ENCODE peak calls at places on chromosome 21, in four cellular contexts. E is sigmoid colon, P is brain microvascular endothelial cell, S is testis. O is an unnamed sample.

GRCh38 chr21:7952648-7953047 is 2568.7 kb upstream of the TPTE start:
- DNase-seq in E (no peak), S (no peak), P (no peak), O (no peak)

GRCh38 chr21:19246018-19246417 is 842.4 kb upstream of the TMPRSS15 start:
- DNase-seq in P (no peak), S (no peak), E (no peak), O (no peak)

GRCh38 chr21:44989538-44989888 is 49.7 kb downstream of the SLX9 start:
- DNase-seq in S (no peak), E (peak), P (no peak), O (no peak)

GRCh38 chr21:44874240-44874496 is 678 bp upstream of the PTTG1IP start:
- DNase-seq in S (no peak), P (no peak), E (no peak), O (no peak)

GRCh38 chr21:25273945-25274344 is 333.3 kb downstream of the MRPL39 start:
- DNase-seq in S (no peak), E (no peak), P (no peak), O (no peak)

GRCh38 chr21:24259241-24259640 is 1348.0 kb downstream of the MRPL39 start:
- DNase-seq in P (no peak), S (no peak), E (no peak), O (no peak)

GRCh38 chr21:45460011-45460565 is 55.1 kb downstream of the COL18A1 start:
- DNase-seq in E (peak), S (no peak), P (no peak), O (no peak)

GRCh38 chr21:24514081-24514733 is 1093.1 kb downstream of the MRPL39 start:
- DNase-seq in E (no peak), P (no peak), S (no peak), O (no peak)

GRCh38 chr21:45799765-45800338 is 156.3 kb downstream of the PCBP3 start:
- DNase-seq in E (no peak), S (no peak), P (no peak), O (no peak)

GRCh38 chr21:31108969-31109368 is 70.7 kb upstream of the KRTAP19-8 start:
- DNase-seq in S (no peak), E (no peak), P (no peak), O (no peak)

GRCh38 chr21:32886339-32886738 is 114.8 kb upstream of the PAXBP1 start:
- DNase-seq in S (no peak), P (no peak), E (no peak), O (no peak)

GRCh38 chr21:31647650-31648049 is 11.8 kb upstream of the SOD1 start:
- DNase-seq in P (no peak), S (no peak), E (no peak), O (no peak)

GRCh38 chr21:29104239-29104708 is 26.2 kb upstream of the MAP3K7CL start:
- DNase-seq in P (no peak), E (no peak), S (no peak), O (no peak)

GRCh38 chr21:26070822-26071425 is 99.6 kb downstream of the APP start:
- DNase-seq in P (peak), E (peak), S (peak), O (peak)

GRCh38 chr21:40667964-40668363 is 179.0 kb downstream of the DSCAM start:
- DNase-seq in E (no peak), P (no peak), S (no peak), O (no peak)

GRCh38 chr21:44740721-44741120 is 29.3 kb upstream of the TSPEAR start:
- DNase-seq in P (no peak), E (no peak), S (no peak), O (no peak)

GRCh38 chr21:31570824-31571425 is 88.6 kb upstream of the SOD1 start:
- DNase-seq in S (no peak), P (no peak), E (no peak), O (no peak)

GRCh38 chr21:28961927-28962326 is 30.8 kb downstream of the LTN1 start:
- DNase-seq in S (no peak), E (no peak), P (no peak), O (no peak)

GRCh38 chr21:25910809-25911208 is 176.0 kb downstream of the GABPA start:
- DNase-seq in S (no peak), P (no peak), E (no peak), O (no peak)

GRCh38 chr21:34073032-34073748 is at the start of the genes MRPS6 and SLC5A3:
- DNase-seq in P (peak), S (peak), E (peak), O (peak)

GRCh38 chr21:46125846-46126301 is 28.0 kb downstream of the COL6A2 start:
- DNase-seq in S (peak), P (no peak), E (peak), O (no peak)

GRCh38 chr21:33899199-33899598 is 16.4 kb downstream of the ATP5PO start:
- DNase-seq in P (no peak), E (peak), S (no peak), O (no peak)

GRCh38 chr21:38267136-38267535 is 10.3 kb downstream of the KCNJ15 start:
- DNase-seq in S (no peak), E (no peak), P (no peak), O (no peak)

GRCh38 chr21:29386803-29387202 is 88.1 kb downstream of the BACH1 start:
- DNase-seq in P (no peak), S (no peak), E (no peak), O (no peak)

GRCh38 chr21:20856926-20857325 is 141.3 kb upstream of the NCAM2 start:
- DNase-seq in P (no peak), E (no peak), S (no peak), O (no peak)

GRCh38 chr21:15775981-15776380 is 46.2 kb downstream of the USP25 start:
- DNase-seq in S (no peak), P (peak), E (no peak), O (no peak)

GRCh38 chr21:34200288-34200905 is 127.0 kb downstream of the MRPS6 start:
- DNase-seq in S (no peak), P (no peak), E (no peak), O (no peak)

GRCh38 chr21:33168886-33169285 is 60.9 kb upstream of the IFNAR2 start:
- DNase-seq in S (no peak), P (no peak), E (no peak), O (no peak)

DNA sequence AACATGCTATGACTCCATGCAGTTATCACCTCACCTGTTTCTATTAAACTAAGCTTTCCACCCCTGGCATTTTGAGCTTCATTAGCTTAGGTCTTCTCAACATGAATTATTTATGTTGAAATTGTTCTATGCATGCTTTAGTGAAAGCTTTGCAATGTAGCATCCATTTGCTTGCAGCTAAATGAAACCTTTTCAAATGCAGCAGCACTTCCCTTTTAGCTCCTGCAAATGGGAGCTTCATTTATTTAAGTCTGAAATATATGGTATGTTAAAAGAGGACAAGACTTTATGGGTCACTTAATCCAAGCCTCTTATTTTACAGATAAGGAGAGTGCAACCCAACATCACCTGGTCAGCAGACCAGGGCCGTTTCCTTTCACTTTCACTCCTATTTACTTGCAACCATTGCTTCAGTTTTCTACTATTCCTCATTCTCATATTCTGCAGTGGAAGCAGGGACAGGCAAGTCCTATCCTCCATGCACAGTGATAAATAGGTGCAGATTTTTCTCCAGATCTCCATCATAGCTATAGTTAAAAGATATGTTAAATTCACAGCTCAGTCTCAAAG is 56.4 kb upstream of the SAMSN1 start:
- DNase-seq in E (no peak), S (no peak), P (no peak), O (no peak)
- H3K4me3 ChIP-seq in E (no peak), S (no peak), P (no peak), O (no peak)

GRCh38 chr21:17269760-17270159 is 243.1 kb upstream of the CXADR start:
- DNase-seq in E (no peak), S (no peak), P (no peak), O (no peak)

DNA sequence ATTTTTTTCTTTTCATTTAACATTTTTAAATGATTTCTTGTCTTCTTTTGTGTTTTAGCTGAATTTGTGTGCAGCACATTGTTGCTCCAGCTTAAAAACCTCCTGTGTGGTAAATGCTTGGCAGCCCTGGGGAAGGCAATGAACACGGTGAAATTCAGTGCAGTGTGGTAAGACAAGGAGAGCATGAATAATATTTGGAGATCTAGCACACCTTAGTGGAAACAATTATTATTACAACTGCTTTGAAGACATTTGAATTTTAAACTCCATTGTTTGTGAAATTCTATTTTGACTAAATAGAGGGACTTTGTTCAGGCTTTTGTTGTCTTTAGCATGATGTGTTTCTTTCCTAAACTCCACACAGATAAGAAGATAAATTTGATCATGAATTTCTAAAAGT is 242.6 kb upstream of the CXADR start:
- DNase-seq in S (peak), P (peak), E (peak), O (peak)
- TF ChIP-seq CTCF in S (peak), P (peak), E (peak), O (peak)

DNA sequence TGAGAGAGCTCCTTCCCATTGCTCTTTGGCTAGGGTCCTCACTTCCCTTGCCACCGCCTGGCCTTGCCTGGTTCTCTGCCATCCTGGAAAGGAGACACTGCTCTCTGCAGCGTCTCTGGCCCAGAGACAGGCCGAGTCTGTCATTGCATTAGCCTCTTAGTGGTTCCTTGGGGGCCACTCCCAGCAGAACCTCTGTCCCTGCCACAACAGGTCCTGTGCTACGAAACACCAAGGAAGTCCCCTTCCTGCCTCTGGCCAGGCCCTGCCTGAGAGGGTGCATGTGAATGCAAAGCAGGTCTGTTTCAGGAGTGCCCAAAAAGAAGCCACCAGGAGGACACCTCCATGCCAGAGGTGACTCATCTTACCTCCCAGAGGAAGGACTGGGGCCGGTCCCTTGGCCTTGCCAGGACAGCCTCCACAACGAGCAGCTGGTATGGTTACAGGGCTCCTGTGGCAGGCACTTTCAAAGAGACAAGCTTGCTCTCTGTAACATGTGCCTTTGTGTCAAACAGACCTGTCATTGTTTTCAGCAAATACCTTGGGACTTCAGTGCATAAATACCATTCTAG is 59.6 kb downstream of the VPS26C start:
- DNase-seq in E (no peak), P (no peak), S (no peak), O (peak)
- H3K4me3 ChIP-seq in E (no peak), P (no peak), S (no peak), O (no peak)

DNA sequence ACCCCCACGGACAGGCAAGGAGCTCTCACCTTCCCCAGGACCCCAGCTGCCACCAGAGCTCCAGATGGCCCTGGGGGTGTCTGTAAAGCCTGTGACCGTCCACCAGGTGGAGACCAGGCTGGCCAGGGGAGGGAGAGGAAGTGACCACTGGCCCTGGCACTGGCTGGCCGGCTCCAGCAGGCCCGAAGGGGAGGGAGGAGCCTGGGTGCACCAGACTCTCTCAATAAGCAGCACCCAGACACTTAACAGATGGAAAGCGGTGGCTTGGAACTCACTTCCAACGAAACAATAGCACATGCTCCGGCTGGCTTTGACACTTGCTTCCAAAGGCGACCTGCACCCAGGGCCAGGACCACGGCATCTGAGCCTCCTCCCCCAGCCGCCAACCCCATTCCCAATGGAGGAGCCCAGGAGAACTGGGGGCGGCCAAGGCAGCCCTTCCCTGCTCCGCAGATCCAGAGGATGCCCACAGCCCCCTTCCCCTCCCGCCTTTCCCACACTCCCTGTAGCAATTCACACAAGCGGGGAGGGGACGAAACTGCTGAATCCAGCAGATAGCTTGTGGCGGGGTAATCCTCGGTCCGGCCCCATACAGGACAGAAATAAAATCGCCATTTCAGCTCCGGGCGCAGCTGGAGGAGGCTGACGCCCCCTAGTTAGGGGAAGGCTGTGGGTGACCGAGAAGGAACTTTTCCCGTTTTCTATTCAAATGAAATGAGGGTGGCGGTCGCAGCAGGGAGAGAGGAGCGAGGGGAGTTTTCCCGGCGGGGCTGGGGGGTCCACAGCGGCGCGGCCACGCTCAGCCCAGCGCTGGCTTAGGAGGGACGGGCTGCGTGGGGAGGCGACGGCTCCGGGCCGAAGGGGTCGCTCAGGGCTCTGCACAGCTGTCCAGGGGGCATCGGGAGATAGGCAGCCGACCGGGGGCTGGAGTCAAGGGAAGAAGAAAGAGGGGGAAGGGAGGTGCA is 612 bp upstream of the PDE9A start:
- DNase-seq in E (peak), S (peak), P (no peak), O (peak)
- TF ChIP-seq CTCF in E (peak), S (peak), P (peak), O (peak)

GRCh38 chr21:39645331-39645730 is 32.6 kb downstream of the B3GALT5 start:
- DNase-seq in S (no peak), P (no peak), E (no peak), O (no peak)
- H3K4me3 ChIP-seq in S (no peak), P (no peak), E (no peak), O (no peak)

DNA sequence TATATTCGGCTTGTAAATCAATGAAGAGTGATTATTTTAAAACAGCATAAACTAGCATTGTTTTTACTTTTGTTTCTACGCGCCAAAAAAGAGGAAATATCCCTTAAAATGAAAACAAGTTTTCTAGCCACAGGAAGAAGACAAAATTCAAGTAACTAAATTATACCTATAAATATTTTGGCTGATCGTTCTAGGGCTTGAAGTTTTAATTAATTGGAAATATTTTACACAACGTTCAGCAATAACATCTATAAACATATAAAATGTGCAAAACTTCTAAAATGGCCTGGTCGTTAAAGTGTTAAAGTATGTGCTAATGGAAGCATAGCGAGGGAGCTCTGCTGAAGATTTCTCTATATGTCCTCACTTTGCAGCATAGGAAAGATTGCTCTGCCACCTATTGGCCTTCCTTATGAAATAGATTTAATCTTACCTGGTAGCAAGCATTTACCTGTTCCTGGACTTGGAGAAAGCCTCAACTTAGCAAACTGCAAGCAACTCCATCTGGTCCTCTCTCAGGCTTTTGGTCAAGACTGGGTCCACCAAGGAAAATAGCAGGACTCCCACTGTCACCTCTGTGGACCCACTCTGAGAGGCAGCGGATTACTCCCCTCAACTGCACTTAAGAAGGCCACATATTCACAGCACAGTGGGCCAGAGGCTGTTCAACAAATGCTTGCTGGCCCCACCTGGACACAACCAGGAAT is 351.3 kb upstream of the RUNX1 start:
- DNase-seq in P (peak), E (no peak), S (no peak), O (peak)
- TF ChIP-seq CTCF in P (peak), E (peak), S (no peak), O (no peak)